ENCODE peak calls at places on chromosomes 2 and 18, in five cellular contexts. L, O, H, K and T are unnamed samples.

GRCh38 chr18:45521777-45522176 is 93.5 kb upstream of the SLC14A2 start:
- DNase-seq in L (no peak), K (peak), H (no peak), O (no peak), T (peak)

GRCh38 chr2:20440001-20440560 is 6.8 kb upstream of the RHOB start:
- DNase-seq in H (no peak), L (no peak), O (no peak), K (no peak), T (no peak)

GRCh38 chr2:27704342-27704876 is 40.7 kb downstream of the SLC4A1AP start:
- DNase-seq in O (no peak), H (no peak), K (no peak), L (no peak), T (no peak)

GRCh38 chr2:20168727-20169696 is 55.9 kb downstream of the SDC1 start:
- DNase-seq in L (no peak), H (no peak), O (no peak), K (no peak), T (no peak)

GRCh38 chr18:63882333-63883141 is 5.0 kb upstream of the SERPINB2 start:
- DNase-seq in L (no peak), O (no peak), H (no peak), K (peak), T (peak)

GRCh38 chr18:28013064-28013463 is 163.9 kb downstream of the CDH2 start:
- DNase-seq in L (no peak), H (no peak), K (no peak), O (no peak), T (peak)

GRCh38 chr2:171248205-171248662 is 87.5 kb upstream of the TLK1 start:
- DNase-seq in H (no peak), K (no peak), O (no peak), L (no peak), T (no peak)

GRCh38 chr2:85396531-85397470 is 13.4 kb downstream of the CAPG start:
- DNase-seq in K (no peak), H (no peak), L (no peak), O (no peak), T (no peak)

GRCh38 chr2:20072436-20073158 is 21.2 kb upstream of the LAPTM4A start:
- DNase-seq in O (no peak), L (no peak), K (no peak), H (no peak), T (peak)

GRCh38 chr2:7011376-7012083 is 94.3 kb downstream of the RNF144A start:
- DNase-seq in K (peak), L (no peak), O (no peak), H (no peak), T (peak)

GRCh38 chr2:86087936-86088850 is 17.5 kb downstream of the POLR1A start:
- DNase-seq in H (no peak), L (peak), O (no peak), K (no peak), T (no peak)

GRCh38 chr2:194383404-194383803 is 1273.6 kb upstream of the SLC39A10 start:
- DNase-seq in K (no peak), H (no peak), O (no peak), L (no peak), T (peak)

GRCh38 chr18:42306208-42306980 is 351.4 kb downstream of the PIK3C3 start:
- DNase-seq in H (no peak), K (peak), L (no peak), O (no peak), T (peak)

GRCh38 chr2:73963385-73964120 is 21.2 kb upstream of the TET3 start:
- DNase-seq in L (no peak), O (no peak), H (peak), K (no peak), T (no peak)

GRCh38 chr2:12855508-12855907 is 138.8 kb downstream of the TRIB2 start:
- DNase-seq in L (no peak), O (no peak), K (no peak), H (no peak), T (no peak)